ENCODE peak calls at places on chromosomes 12 and 14, in four cellular contexts. V, L, C and A are unnamed samples.

GRCh38 chr12:49975370-49975761 is 2.6 kb downstream of the AQP6 start:
- DNase-seq in V (no peak), L (no peak), C (no peak), A (no peak)

GRCh38 chr12:76422878-76423438 is 74.7 kb upstream of the BBS10 start:
- DNase-seq in L (no peak), V (no peak), C (no peak), A (no peak)

GRCh38 chr14:92637228-92637627 is 111.2 kb downstream of the LGMN start:
- DNase-seq in C (no peak), L (no peak), V (no peak), A (no peak)

GRCh38 chr12:46402451-46402850 is 29.9 kb upstream of the SLC38A2 start:
- DNase-seq in V (no peak), L (no peak), C (no peak), A (no peak)

GRCh38 chr14:61565836-61566536 is 129.3 kb upstream of the HIF1A start:
- DNase-seq in V (no peak), C (no peak), L (no peak), A (no peak)

GRCh38 chr12:75322464-75322863 is 7.7 kb downstream of the CAPS2 start:
- DNase-seq in C (no peak), L (no peak), V (no peak), A (no peak)

GRCh38 chr14:101635238-101636080 is 74.2 kb downstream of the DIO3 start:
- DNase-seq in C (no peak), L (peak; percentile 50), V (no peak), A (no peak)

GRCh38 chr12:18849761-18850160 is 111.8 kb downstream of the CAPZA3 start:
- DNase-seq in C (no peak), L (no peak), V (no peak), A (no peak)

GRCh38 chr12:28222081-28222700 is 31.9 kb downstream of the CCDC91 start:
- DNase-seq in V (no peak), C (peak; percentile 3), L (peak; percentile 82), A (no peak)

GRCh38 chr12:116037941-116038837 is 239.3 kb downstream of the MED13L start:
- DNase-seq in V (no peak), C (no peak), L (no peak), A (no peak)

GRCh38 chr12:45324391-45324790 is 108.5 kb downstream of the ANO6 start:
- DNase-seq in L (no peak), C (no peak), V (no peak), A (no peak)

GRCh38 chr12:52232916-52233461 is at the start of gene KRT7:
- DNase-seq in L (no peak), V (peak; percentile 93), C (no peak), A (no peak)

GRCh38 chr14:24298892-24299254 is 707 bp downstream of the DHRS1 start:
- DNase-seq in C (no peak), L (no peak), V (peak; percentile 41), A (no peak)

GRCh38 chr12:11228268-11228879 is 41.1 kb downstream of the PRB3 start:
- DNase-seq in L (peak; percentile 55), V (no peak), C (peak; percentile 1), A (no peak)

GRCh38 chr14:78921856-78922255 is 751.7 kb downstream of the NRXN3 start:
- DNase-seq in L (no peak), C (no peak), V (no peak), A (no peak)

GRCh38 chr14:58822856-58823255 is 185.1 kb downstream of the DACT1 start:
- DNase-seq in C (no peak), V (no peak), L (no peak), A (no peak)